ENCODE peak calls at places on chromosomes 16 and 17, in six cellular contexts. One of them, this sample, is unnamed.
A peak's percentile ranks its signal among the peaks of the same experiment; 100 is the strongest.

GRCh38 chr16:981695-982151 is at the start of gene SOX8:
- DNase-seq in activated T-cell treated with anti-CD3 and anti-CD28 coated beads, Interleukin-2, amount 50 U/mL, for 72 hours: no peak
- DNase-seq in cardiac fibroblast: no peak
- DNase-seq in AG09319: no peak
- DNase-seq in endodermal cell: no peak
- DNase-seq in stimulated activated CD4-positive, alpha-beta T cell treated with anti-CD3 and anti-CD28 coated beads, Interleukin-1b, Interleukin-23, amount 100 ng/mL, for 24 hours: peak; percentile 58
- DNase-seq in this sample: no peak

GRCh38 chr17:70447588-70447987 is 278.3 kb downstream of the KCNJ2 start:
- DNase-seq in cardiac fibroblast: no peak
- DNase-seq in endodermal cell: no peak
- DNase-seq in stimulated activated CD4-positive, alpha-beta T cell treated with anti-CD3 and anti-CD28 coated beads, Interleukin-1b, Interleukin-23, amount 100 ng/mL, for 24 hours: no peak
- DNase-seq in activated T-cell treated with anti-CD3 and anti-CD28 coated beads, Interleukin-2, amount 50 U/mL, for 72 hours: no peak
- DNase-seq in AG09319: no peak
- DNase-seq in this sample: no peak

GRCh38 chr16:65773319-65773874 is 593.1 kb upstream of the CDH5 start:
- DNase-seq in AG09319: no peak
- DNase-seq in endodermal cell: peak; percentile 88
- DNase-seq in activated T-cell treated with anti-CD3 and anti-CD28 coated beads, Interleukin-2, amount 50 U/mL, for 72 hours: no peak
- DNase-seq in cardiac fibroblast: no peak
- DNase-seq in stimulated activated CD4-positive, alpha-beta T cell treated with anti-CD3 and anti-CD28 coated beads, Interleukin-1b, Interleukin-23, amount 100 ng/mL, for 24 hours: no peak
- DNase-seq in this sample: no peak

GRCh38 chr17:35214192-35214591 is 20.0 kb upstream of the SLC35G3 start:
- DNase-seq in stimulated activated CD4-positive, alpha-beta T cell treated with anti-CD3 and anti-CD28 coated beads, Interleukin-1b, Interleukin-23, amount 100 ng/mL, for 24 hours: no peak
- DNase-seq in activated T-cell treated with anti-CD3 and anti-CD28 coated beads, Interleukin-2, amount 50 U/mL, for 72 hours: peak; percentile 24
- DNase-seq in endodermal cell: no peak
- DNase-seq in cardiac fibroblast: no peak
- DNase-seq in AG09319: no peak
- DNase-seq in this sample: no peak

GRCh38 chr17:12567077-12568053 is 98.3 kb upstream of the MYOCD start:
- DNase-seq in AG09319: no peak
- DNase-seq in activated T-cell treated with anti-CD3 and anti-CD28 coated beads, Interleukin-2, amount 50 U/mL, for 72 hours: no peak
- DNase-seq in endodermal cell: no peak
- DNase-seq in stimulated activated CD4-positive, alpha-beta T cell treated with anti-CD3 and anti-CD28 coated beads, Interleukin-1b, Interleukin-23, amount 100 ng/mL, for 24 hours: no peak
- DNase-seq in cardiac fibroblast: no peak
- DNase-seq in this sample: no peak

GRCh38 chr17:80917716-80918560 is 73.7 kb upstream of the CHMP6 start:
- DNase-seq in stimulated activated CD4-positive, alpha-beta T cell treated with anti-CD3 and anti-CD28 coated beads, Interleukin-1b, Interleukin-23, amount 100 ng/mL, for 24 hours: no peak
- DNase-seq in AG09319: no peak
- DNase-seq in activated T-cell treated with anti-CD3 and anti-CD28 coated beads, Interleukin-2, amount 50 U/mL, for 72 hours: no peak
- DNase-seq in endodermal cell: no peak
- DNase-seq in cardiac fibroblast: no peak
- DNase-seq in this sample: no peak

GRCh38 chr17:8360751-8361150 is 15.8 kb downstream of the KRABD2 start:
- DNase-seq in activated T-cell treated with anti-CD3 and anti-CD28 coated beads, Interleukin-2, amount 50 U/mL, for 72 hours: no peak
- DNase-seq in cardiac fibroblast: no peak
- DNase-seq in stimulated activated CD4-positive, alpha-beta T cell treated with anti-CD3 and anti-CD28 coated beads, Interleukin-1b, Interleukin-23, amount 100 ng/mL, for 24 hours: no peak
- DNase-seq in AG09319: no peak
- DNase-seq in endodermal cell: no peak
- DNase-seq in this sample: no peak

GRCh38 chr16:48535831-48536599 is 74.0 kb downstream of the N4BP1 start:
- DNase-seq in activated T-cell treated with anti-CD3 and anti-CD28 coated beads, Interleukin-2, amount 50 U/mL, for 72 hours: peak; percentile 17
- DNase-seq in cardiac fibroblast: peak; percentile 93
- DNase-seq in endodermal cell: no peak
- DNase-seq in AG09319: peak; percentile 47
- DNase-seq in stimulated activated CD4-positive, alpha-beta T cell treated with anti-CD3 and anti-CD28 coated beads, Interleukin-1b, Interleukin-23, amount 100 ng/mL, for 24 hours: no peak
- DNase-seq in this sample: peak; percentile 72